ENCODE peak calls at places on chromosomes 2 and 18, in four cellular contexts. One of them, this sample, is unnamed.

GRCh38 chr18:8153887-8154583 is 455.2 kb upstream of the RAB12 start:
- DNase-seq in A549: no peak
- DNase-seq in uterus: no peak
- DNase-seq in upper lobe of left lung: no peak
- DNase-seq in this sample: no peak

GRCh38 chr18:78580835-78581339 is 398.7 kb upstream of the SALL3 start:
- DNase-seq in uterus: no peak
- DNase-seq in A549: no peak
- DNase-seq in upper lobe of left lung: no peak
- DNase-seq in this sample: no peak

GRCh38 chr2:165274698-165275097 is 35.5 kb downstream of the SCN2A start:
- DNase-seq in upper lobe of left lung: peak
- DNase-seq in A549: no peak
- DNase-seq in uterus: peak
- DNase-seq in this sample: peak

GRCh38 chr2:29154610-29155009 is 39.4 kb downstream of the CLIP4 start:
- DNase-seq in uterus: no peak
- DNase-seq in upper lobe of left lung: no peak
- DNase-seq in A549: no peak
- DNase-seq in this sample: no peak

GRCh38 chr18:56382541-56382940 is 255.9 kb downstream of the TXNL1 start:
- DNase-seq in upper lobe of left lung: peak
- DNase-seq in A549: no peak
- DNase-seq in uterus: no peak
- DNase-seq in this sample: peak

GRCh38 chr18:80010551-80010906 is 22.2 kb upstream of the TXNL4A start:
- DNase-seq in uterus: no peak
- DNase-seq in A549: no peak
- DNase-seq in upper lobe of left lung: no peak
- DNase-seq in this sample: peak

GRCh38 chr2:188975497-188976102 is 1.4 kb downstream of the COL3A1 start:
- DNase-seq in upper lobe of left lung: no peak
- DNase-seq in uterus: peak
- DNase-seq in A549: no peak
- DNase-seq in this sample: no peak

GRCh38 chr18:62044490-62045000 is 142.3 kb downstream of the PIGN start:
- DNase-seq in upper lobe of left lung: no peak
- DNase-seq in A549: no peak
- DNase-seq in uterus: no peak
- DNase-seq in this sample: no peak

GRCh38 chr2:47046271-47046670 is 108.8 kb downstream of the STPG4 start:
- DNase-seq in A549: no peak
- DNase-seq in uterus: no peak
- DNase-seq in upper lobe of left lung: no peak
- DNase-seq in this sample: no peak

GRCh38 chr2:72035518-72036172 is 112.0 kb downstream of the CYP26B1 start:
- DNase-seq in upper lobe of left lung: no peak
- DNase-seq in uterus: no peak
- DNase-seq in A549: no peak
- DNase-seq in this sample: no peak

GRCh38 chr2:235613671-235614070 is 119.8 kb downstream of the AGAP1 start:
- DNase-seq in upper lobe of left lung: no peak
- DNase-seq in A549: no peak
- DNase-seq in uterus: no peak
- DNase-seq in this sample: no peak

GRCh38 chr2:177806025-177806424 is 266.6 kb downstream of the PDE11A start:
- DNase-seq in uterus: no peak
- DNase-seq in upper lobe of left lung: no peak
- DNase-seq in A549: no peak
- DNase-seq in this sample: no peak

GRCh38 chr2:1282552-1282951 is 130.7 kb upstream of the TPO start:
- DNase-seq in A549: no peak
- DNase-seq in uterus: peak
- DNase-seq in upper lobe of left lung: no peak
- DNase-seq in this sample: no peak

GRCh38 chr2:50143822-50144575 is 887.9 kb downstream of the NRXN1 start:
- DNase-seq in A549: peak
- DNase-seq in upper lobe of left lung: no peak
- DNase-seq in uterus: no peak
- DNase-seq in this sample: no peak

GRCh38 chr2:168470188-168470879 is 14.3 kb downstream of the CERS6 start:
- DNase-seq in upper lobe of left lung: no peak
- DNase-seq in A549: no peak
- DNase-seq in uterus: no peak
- DNase-seq in this sample: no peak

GRCh38 chr2:170369894-170370293 is 191.9 kb downstream of the MYO3B start:
- DNase-seq in upper lobe of left lung: no peak
- DNase-seq in uterus: no peak
- DNase-seq in A549: peak
- DNase-seq in this sample: no peak

GRCh38 chr2:134377730-134378129 is 123.9 kb downstream of the MGAT5 start:
- DNase-seq in A549: no peak
- DNase-seq in upper lobe of left lung: no peak
- DNase-seq in uterus: no peak
- DNase-seq in this sample: no peak

GRCh38 chr2:2147024-2147900 is 183.8 kb downstream of the MYT1L start:
- DNase-seq in upper lobe of left lung: no peak
- DNase-seq in uterus: no peak
- DNase-seq in A549: no peak
- DNase-seq in this sample: no peak

GRCh38 chr2:240989451-240990265 is 8.8 kb upstream of the SNED1 start:
- DNase-seq in upper lobe of left lung: peak
- DNase-seq in uterus: peak
- DNase-seq in A549: peak
- DNase-seq in this sample: no peak
- TF ChIP-seq POLR2A in upper lobe of left lung: no peak
- TF ChIP-seq POLR2A in uterus: no peak
- TF ChIP-seq POLR2A in A549: no peak
- TF ChIP-seq POLR2A in this sample: no peak

DNA sequence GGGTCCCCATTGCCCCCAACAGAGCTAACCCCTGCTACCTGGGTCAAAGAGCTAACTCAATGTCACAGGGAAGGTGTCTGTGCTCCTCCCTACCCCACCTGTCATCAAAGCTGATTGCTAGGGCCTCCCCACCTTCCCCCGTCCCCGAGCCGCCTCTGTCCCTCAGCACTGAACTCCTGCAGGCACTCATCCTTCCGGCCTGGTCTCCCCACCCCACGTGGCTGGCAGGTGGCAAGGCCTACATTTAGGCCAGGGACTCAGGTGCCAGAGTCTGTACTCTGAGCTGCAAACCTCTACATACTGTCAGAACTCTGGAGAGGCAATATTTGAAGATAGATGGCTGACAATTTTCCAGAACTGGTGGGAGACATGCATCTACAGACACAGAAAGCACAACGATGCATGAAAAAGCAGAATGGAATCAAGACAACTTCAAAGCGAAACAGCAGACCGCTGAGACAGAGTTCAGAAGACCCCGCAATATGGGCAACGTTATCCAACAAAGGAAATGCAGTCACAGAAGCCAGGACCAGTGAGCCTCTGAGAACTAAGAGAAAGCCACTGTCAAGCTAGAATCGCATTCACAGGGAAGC is 195.8 kb downstream of the HDAC4 start:
- DNase-seq in A549: no peak
- DNase-seq in upper lobe of left lung: no peak
- DNase-seq in uterus: no peak
- DNase-seq in this sample: no peak
- H3K4me3 ChIP-seq in A549: no peak
- H3K4me3 ChIP-seq in upper lobe of left lung: no peak
- H3K4me3 ChIP-seq in uterus: no peak
- H3K4me3 ChIP-seq in this sample: no peak

DNA sequence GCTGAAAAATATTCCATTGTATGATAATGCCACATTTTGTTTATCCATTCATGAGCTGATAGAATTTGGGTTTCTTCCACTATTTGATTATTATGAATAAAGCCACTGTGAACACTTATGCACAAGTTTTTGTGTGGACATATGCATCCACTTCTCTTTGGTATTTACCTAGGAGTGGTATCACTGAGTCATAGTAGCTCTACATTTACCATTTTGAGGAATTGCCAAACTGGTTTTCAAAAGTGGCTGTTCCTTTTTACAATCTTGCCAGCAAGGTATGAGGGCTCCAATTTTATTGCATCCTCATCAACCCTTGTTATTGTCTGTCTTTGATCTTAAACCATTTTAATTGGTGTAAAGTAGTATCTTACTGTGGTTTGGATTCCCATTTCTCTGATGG is 13.3 kb upstream of the EHBP1 start:
- DNase-seq in upper lobe of left lung: no peak
- DNase-seq in A549: no peak
- DNase-seq in uterus: no peak
- DNase-seq in this sample: no peak
- TF ChIP-seq POLR2A in upper lobe of left lung: no peak
- TF ChIP-seq POLR2A in A549: no peak
- TF ChIP-seq POLR2A in uterus: no peak
- TF ChIP-seq POLR2A in this sample: no peak

GRCh38 chr2:127673304-127674069 is 1.8 kb downstream of the LIMS2 start:
- DNase-seq in A549: no peak
- DNase-seq in uterus: no peak
- DNase-seq in upper lobe of left lung: peak
- DNase-seq in this sample: no peak
- H3K4me3 ChIP-seq in A549: no peak
- H3K4me3 ChIP-seq in uterus: peak
- H3K4me3 ChIP-seq in upper lobe of left lung: peak
- H3K4me3 ChIP-seq in this sample: no peak

GRCh38 chr2:43161650-43162542 is 64.5 kb downstream of the ZFP36L2 start:
- DNase-seq in upper lobe of left lung: no peak
- DNase-seq in uterus: no peak
- DNase-seq in A549: no peak
- DNase-seq in this sample: no peak
- TF ChIP-seq POLR2A in upper lobe of left lung: no peak
- TF ChIP-seq POLR2A in uterus: no peak
- TF ChIP-seq POLR2A in A549: no peak
- TF ChIP-seq POLR2A in this sample: no peak

DNA sequence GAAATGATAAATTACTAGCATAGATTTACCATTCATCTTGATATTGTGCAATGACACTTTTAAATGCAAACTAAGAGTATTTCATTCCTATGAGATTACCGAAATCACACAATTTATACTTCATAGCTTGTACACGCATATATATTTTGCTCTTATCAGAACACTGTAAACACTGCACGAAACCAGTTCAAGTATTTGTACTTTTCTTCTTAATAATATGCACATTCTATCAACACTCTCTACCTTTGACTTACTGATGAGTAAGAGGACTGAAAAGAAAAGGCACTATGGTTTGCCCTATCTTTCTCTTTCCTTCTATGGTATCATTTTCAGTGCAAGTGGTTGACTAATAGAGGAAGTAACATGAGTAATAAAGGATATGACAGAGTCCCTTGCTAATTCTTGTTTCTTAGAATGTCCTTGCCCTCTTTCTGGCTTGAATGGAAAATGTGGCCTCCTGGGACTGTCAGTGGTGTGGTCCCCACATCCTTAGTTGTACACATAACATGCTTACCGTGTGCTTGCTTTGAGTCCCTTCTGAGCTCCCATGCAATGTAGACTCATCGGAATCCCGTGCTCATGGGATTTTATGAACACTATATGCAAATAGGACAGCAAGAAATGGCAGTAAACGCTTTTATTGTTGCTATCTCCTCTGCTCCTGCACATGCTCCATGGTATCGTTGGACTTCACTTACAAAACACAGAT is 363.5 kb upstream of the TNP1 start:
- DNase-seq in upper lobe of left lung: no peak
- DNase-seq in A549: peak
- DNase-seq in uterus: no peak
- DNase-seq in this sample: no peak
- H3K4me3 ChIP-seq in upper lobe of left lung: no peak
- H3K4me3 ChIP-seq in A549: no peak
- H3K4me3 ChIP-seq in uterus: no peak
- H3K4me3 ChIP-seq in this sample: no peak

DNA sequence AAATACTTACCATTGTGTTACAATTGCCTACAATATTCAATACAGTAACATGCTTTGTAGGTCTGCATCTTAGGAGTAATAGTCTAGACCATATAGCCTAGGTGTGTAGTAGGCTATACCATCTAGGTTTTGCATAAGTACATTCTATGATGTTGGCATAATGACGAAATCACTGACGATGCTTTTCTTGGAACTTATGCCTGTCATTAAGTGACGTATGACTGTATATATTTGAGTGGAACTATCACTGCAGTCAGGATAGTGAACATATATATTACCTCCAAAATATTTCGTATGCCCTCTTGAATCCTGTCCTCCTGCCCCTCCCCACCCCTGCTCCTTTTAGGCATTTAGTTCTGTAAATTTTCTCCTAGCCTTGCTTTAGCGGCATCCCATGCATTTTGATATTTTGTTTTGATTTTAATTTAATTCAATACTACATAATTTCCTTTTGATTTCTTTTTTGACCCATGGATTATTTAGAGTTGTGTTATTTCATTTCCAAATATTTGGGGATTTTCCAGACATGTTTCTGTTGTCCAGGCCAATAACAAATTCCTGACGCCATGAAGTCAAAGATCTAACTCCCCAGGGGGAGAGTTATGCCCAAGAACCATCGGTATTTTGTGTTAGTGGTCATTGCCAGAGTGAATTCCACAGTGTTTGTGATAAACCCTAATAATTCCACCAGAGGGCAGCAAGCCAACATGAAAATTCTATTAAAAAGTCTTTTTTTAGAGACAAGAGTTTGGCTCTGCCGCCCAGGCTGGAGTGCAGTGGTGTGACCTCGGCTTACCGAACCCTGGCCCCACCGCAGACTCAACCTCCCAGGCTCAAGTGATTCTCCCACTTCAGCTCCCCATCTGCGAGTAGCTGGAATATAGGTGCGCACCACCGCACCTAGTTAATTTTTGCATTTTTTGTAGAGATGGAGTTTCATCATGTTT is 24.2 kb upstream of the CASP8 start:
- DNase-seq in uterus: peak
- DNase-seq in upper lobe of left lung: peak
- DNase-seq in A549: peak
- DNase-seq in this sample: peak
- TF ChIP-seq POLR2A in uterus: no peak
- TF ChIP-seq POLR2A in upper lobe of left lung: no peak
- TF ChIP-seq POLR2A in A549: no peak
- TF ChIP-seq POLR2A in this sample: no peak

GRCh38 chr2:141455211-141455826 is 675.5 kb downstream of the LRP1B start:
- DNase-seq in A549: no peak
- DNase-seq in uterus: no peak
- DNase-seq in upper lobe of left lung: no peak
- DNase-seq in this sample: peak
- H3K4me3 ChIP-seq in A549: no peak
- H3K4me3 ChIP-seq in uterus: no peak
- H3K4me3 ChIP-seq in upper lobe of left lung: no peak
- H3K4me3 ChIP-seq in this sample: no peak